ENCODE peak calls at places on chromosomes 4 and X, in four cellular contexts. P is nephron progenitor cell, C is choroid plexus epithelial cell, Q is T-cell. G is an unnamed sample.

GRCh38 chr4:86587016-86587713 is 7.0 kb upstream of the PTPN13 start:
- DNase-seq in P (no peak), C (no peak), Q (no peak), G (no peak)

GRCh38 chr4:7971159-7971631 is 31.5 kb upstream of the AFAP1 start:
- DNase-seq in C (no peak), P (no peak), Q (no peak), G (peak)

GRCh38 chr4:86033171-86033570 is 326.7 kb downstream of the MAPK10 start:
- DNase-seq in P (no peak), C (peak), Q (no peak), G (peak)

GRCh38 chr4:20528508-20528907 is 171.8 kb upstream of the PACRGL start:
- DNase-seq in C (no peak), Q (no peak), P (no peak), G (no peak)

GRCh38 chrX:52355108-52355507 is 13.7 kb upstream of the XAGE2 start:
- DNase-seq in C (no peak), P (no peak), Q (no peak), G (no peak)

GRCh38 chr4:1309261-1310010 is 19.7 kb downstream of the MAEA start:
- DNase-seq in P (peak), Q (peak), C (peak), G (peak)

GRCh38 chr4:119394826-119395225 is 72.9 kb upstream of the FABP2 start:
- DNase-seq in Q (no peak), P (no peak), C (no peak), G (no peak)

GRCh38 chrX:154441984-154442707 is 1.8 kb upstream of the FAM50A start:
- DNase-seq in Q (no peak), C (no peak), P (no peak), G (no peak)

GRCh38 chr4:67928547-67928946 is 34.7 kb downstream of the TMPRSS11A start:
- DNase-seq in P (no peak), Q (no peak), C (no peak), G (no peak)

GRCh38 chr4:81360722-81361121 is 111.0 kb downstream of the RASGEF1B start:
- DNase-seq in P (no peak), Q (no peak), C (no peak), G (no peak)

GRCh38 chr4:158079661-158080060 is 93.2 kb downstream of the GASK1B start:
- DNase-seq in C (no peak), Q (no peak), P (no peak), G (no peak)

GRCh38 chrX:20517565-20517964 is 250.9 kb upstream of the RPS6KA3 start:
- DNase-seq in P (no peak), C (no peak), Q (no peak), G (no peak)

GRCh38 chr4:105057370-105058096 is 89.1 kb upstream of the TET2 start:
- DNase-seq in C (no peak), P (no peak), Q (no peak), G (no peak)

GRCh38 chr4:80125252-80126177 is 52.5 kb upstream of the ANTXR2 start:
- DNase-seq in C (peak), P (no peak), Q (peak), G (no peak)

GRCh38 chrX:49988128-49988527 is 65.7 kb downstream of the CLCN5 start:
- DNase-seq in C (no peak), P (no peak), Q (no peak), G (no peak)

GRCh38 chrX:7904557-7904956 is 22.7 kb downstream of the PNPLA4 start:
- DNase-seq in C (peak), P (no peak), Q (no peak), G (no peak)

GRCh38 chr4:104330125-104330524 is 164.6 kb downstream of the CXXC4 start:
- DNase-seq in C (no peak), P (no peak), Q (no peak), G (no peak)

GRCh38 chr4:99013402-99013843 is 17.9 kb downstream of the METAP1 start:
- DNase-seq in C (peak), P (no peak), Q (no peak), G (no peak)

GRCh38 chrX:35098419-35098818 is 155.8 kb downstream of the FAM47B start:
- DNase-seq in C (peak), P (no peak), Q (no peak), G (no peak)

GRCh38 chrX:123964155-123964554 is 2.6 kb downstream of the STAG2 start:
- DNase-seq in Q (no peak), P (no peak), C (peak), G (no peak)

GRCh38 chr4:4470208-4470607 is 71.6 kb downstream of the STX18 start:
- DNase-seq in Q (no peak), P (no peak), C (peak), G (no peak)

GRCh38 chr4:176563591-176563990 is 229.1 kb downstream of the VEGFC start:
- DNase-seq in P (no peak), Q (no peak), C (peak), G (no peak)

GRCh38 chr4:1360423-1361283 is 13.6 kb downstream of the UVSSA start:
- DNase-seq in C (peak), P (no peak), Q (no peak), G (peak)

GRCh38 chr4:84050014-84050413 is 449.1 kb downstream of the NKX6-1 start:
- DNase-seq in C (no peak), Q (no peak), P (no peak), G (no peak)

GRCh38 chr4:15809058-15809457 is 30.9 kb downstream of the CD38 start:
- DNase-seq in P (no peak), C (no peak), Q (no peak), G (no peak)

GRCh38 chr4:499563-499962 is 553 bp downstream of the PIGG start:
- DNase-seq in P (no peak), C (no peak), Q (no peak), G (no peak)

GRCh38 chr4:28010543-28011235 is 1150.0 kb downstream of the STIM2 start:
- DNase-seq in P (no peak), C (peak), Q (no peak), G (no peak)